ENCODE peak calls at places on chromosomes 11 and 22, in four cellular contexts. B is H9, O is mesendoderm, L is H1. U is an unnamed sample.

GRCh38 chr11:114081641-114082414 is 22.3 kb downstream of the ZBTB16 start:
- DNase-seq in B (no peak), L (no peak), O (no peak), U (no peak)

GRCh38 chr11:2870955-2871720 is 14.4 kb downstream of the CDKN1C start:
- DNase-seq in B (peak; percentile 59), L (no peak), O (no peak), U (no peak)

GRCh38 chr22:33544707-33545106 is 375.6 kb downstream of the LARGE1 start:
- DNase-seq in B (no peak), O (no peak), L (no peak), U (peak; percentile 72)

GRCh38 chr22:25120761-25121212 is 78.9 kb upstream of the CRYBB3 start:
- DNase-seq in O (no peak), B (no peak), L (no peak), U (no peak)

GRCh38 chr11:94201004-94201465 is 72.4 kb downstream of the PANX1 start:
- DNase-seq in B (no peak), L (no peak), O (no peak), U (peak; percentile 94)

GRCh38 chr11:67996622-67997459 is 7.1 kb downstream of the UNC93B1 start:
- DNase-seq in O (peak; percentile 96), B (peak; percentile 97), L (peak; percentile 99), U (no peak)

GRCh38 chr11:120303004-120303637 is 22.0 kb upstream of the TLCD5 start:
- DNase-seq in O (peak; percentile 91), L (peak; percentile 87), B (peak; percentile 79), U (peak; percentile 80)

GRCh38 chr11:73866586-73866996 is 10.1 kb downstream of the COA4 start:
- DNase-seq in L (no peak), B (no peak), O (peak; percentile 66), U (peak; percentile 93)

GRCh38 chr11:12053606-12054361 is 45.4 kb upstream of the DKK3 start:
- DNase-seq in B (no peak), L (no peak), O (no peak), U (peak; percentile 51)

GRCh38 chr22:29539105-29539504 is 14.5 kb downstream of the THOC5 start:
- DNase-seq in L (no peak), B (no peak), O (no peak), U (no peak)

GRCh38 chr22:33126881-33127280 is 68.7 kb upstream of the SYN3 start:
- DNase-seq in B (peak; percentile 38), O (peak; percentile 76), L (no peak), U (no peak)

DNA sequence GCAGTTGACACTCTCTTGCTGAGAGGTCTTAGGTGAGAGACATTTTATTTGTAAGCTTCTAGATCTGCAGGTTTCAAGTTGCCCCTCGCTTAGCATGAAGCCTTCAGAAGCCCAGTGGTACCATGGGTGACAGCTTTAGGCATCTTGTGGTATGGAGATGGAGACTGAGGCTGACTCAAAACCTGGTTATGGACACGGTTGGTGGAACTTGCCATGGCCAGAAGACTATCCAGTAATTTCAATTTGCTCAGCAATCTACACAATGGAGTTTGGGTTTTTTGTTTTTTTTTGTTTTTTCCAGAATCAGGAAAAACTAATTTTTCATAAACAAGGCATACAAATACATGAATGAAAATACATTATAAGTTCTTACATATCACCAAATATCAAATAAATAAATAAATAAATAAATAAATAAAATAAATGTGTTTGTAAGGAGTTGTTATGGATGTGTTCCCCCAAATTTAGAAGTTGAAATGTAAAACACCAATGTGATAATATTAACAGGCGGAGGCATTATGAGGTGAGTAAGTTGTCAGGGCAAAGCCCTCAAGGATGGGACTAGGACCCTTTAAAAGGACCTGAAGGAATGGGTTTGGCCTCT is 22.6 kb downstream of the ETS1 start:
- DNase-seq in O (no peak), B (no peak), L (no peak), U (no peak)
- H3K56ac ChIP-seq in O (peak overlapping the region; percentile 22), B (no peak overlapping the region), L (no peak overlapping the region), U (no peak overlapping the region)

GRCh38 chr11:1770061-1770460 is 6.3 kb upstream of the CTSD start:
- DNase-seq in B (no peak), L (no peak), O (no peak), U (no peak)

GRCh38 chr11:1771273-1771672 is 7.5 kb upstream of the CTSD start:
- DNase-seq in L (no peak), B (no peak), O (no peak), U (no peak)

GRCh38 chr11:1772270-1773130 is 8.8 kb upstream of the CTSD start:
- DNase-seq in L (peak; percentile 71), B (peak; percentile 80), O (peak; percentile 90), U (peak; percentile 91)

GRCh38 chr11:1771700-1772099 is 8.0 kb upstream of the CTSD start:
- DNase-seq in O (peak; percentile 44), L (no peak), B (no peak), U (peak; percentile 62)

DNA sequence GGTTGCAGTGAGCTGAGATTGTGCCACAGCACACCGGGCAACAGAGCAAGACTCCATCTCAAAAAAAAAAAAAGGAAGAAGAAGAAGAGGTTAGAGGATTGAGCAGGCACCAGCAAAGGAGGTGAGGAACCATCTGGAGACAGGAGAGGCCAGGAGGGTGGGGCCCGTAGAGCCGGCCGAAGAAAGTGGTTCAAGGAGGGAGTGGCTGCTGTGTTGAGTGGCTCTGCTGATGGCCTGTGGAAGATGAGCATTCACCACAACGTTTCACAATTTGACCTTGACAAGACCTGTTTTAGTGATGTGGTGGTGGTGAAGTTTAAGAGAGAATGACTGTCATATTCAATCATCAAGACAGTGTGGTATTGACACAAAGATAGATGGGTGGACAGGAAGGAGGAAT is 6.8 kb upstream of the CTSD start:
- DNase-seq in O (no peak), B (no peak), L (no peak), U (no peak)
- H3K56ac ChIP-seq in O (no peak overlapping the region), B (no peak overlapping the region), L (no peak overlapping the region), U (no peak overlapping the region)

GRCh38 chr11:64051297-64051696 is 15.6 kb downstream of the FLRT1 start:
- DNase-seq in B (no peak), O (no peak), L (no peak), U (no peak)

GRCh38 chr11:64044730-64045386 is 9.1 kb downstream of the FLRT1 start:
- DNase-seq in B (no peak), L (no peak), O (no peak), U (no peak)

GRCh38 chr11:64045700-64046099 is 10.0 kb downstream of the FLRT1 start:
- DNase-seq in O (no peak), B (no peak), L (no peak), U (no peak)

GRCh38 chr11:64049509-64049908 is 13.8 kb downstream of the FLRT1 start:
- DNase-seq in L (no peak), B (no peak), O (no peak), U (no peak)

DNA sequence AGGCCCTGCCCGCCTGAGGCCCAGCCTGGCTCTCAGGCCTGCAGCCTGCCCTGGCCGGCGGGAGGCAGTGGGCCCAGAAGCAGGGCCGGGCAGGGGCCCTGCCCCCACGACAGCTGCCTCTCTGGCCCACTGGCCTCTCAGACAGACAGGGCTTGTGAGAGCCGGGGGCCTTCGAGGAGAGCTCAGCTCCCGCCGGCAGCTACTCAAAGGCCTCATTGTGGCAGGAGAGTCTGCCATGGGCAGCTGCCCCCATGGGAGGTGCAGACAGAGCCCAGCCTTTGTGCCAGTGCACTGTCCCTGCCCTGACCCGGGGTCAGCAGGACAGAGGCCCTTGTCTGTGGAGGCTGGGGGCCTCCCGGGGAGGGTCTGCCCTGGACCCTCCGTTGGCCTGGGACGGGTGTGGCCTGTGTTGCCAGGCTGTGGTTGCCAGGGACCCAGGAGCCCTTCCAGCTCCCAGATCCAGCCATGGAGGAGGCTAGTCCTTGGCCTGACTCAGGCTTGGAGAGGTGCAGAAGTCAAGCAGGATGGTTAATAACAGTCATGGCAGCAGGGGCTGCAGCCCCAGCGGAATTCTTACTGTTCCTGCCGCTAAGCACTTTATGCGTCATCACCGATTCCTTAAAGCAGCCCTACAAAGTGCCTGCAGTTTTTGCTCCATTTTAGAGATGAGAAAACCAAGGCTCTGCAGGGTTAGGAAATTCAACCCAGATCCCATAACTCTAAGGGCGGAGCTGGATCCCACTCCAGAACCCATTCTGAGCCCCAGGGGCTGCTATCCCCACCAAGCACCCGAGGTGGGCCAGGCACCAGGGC is 12.5 kb downstream of the FLRT1 start:
- DNase-seq in B (no peak), L (no peak), O (no peak), U (no peak)
- H3K56ac ChIP-seq in B (no peak overlapping the region), L (no peak overlapping the region), O (no peak overlapping the region), U (no peak overlapping the region)

DNA sequence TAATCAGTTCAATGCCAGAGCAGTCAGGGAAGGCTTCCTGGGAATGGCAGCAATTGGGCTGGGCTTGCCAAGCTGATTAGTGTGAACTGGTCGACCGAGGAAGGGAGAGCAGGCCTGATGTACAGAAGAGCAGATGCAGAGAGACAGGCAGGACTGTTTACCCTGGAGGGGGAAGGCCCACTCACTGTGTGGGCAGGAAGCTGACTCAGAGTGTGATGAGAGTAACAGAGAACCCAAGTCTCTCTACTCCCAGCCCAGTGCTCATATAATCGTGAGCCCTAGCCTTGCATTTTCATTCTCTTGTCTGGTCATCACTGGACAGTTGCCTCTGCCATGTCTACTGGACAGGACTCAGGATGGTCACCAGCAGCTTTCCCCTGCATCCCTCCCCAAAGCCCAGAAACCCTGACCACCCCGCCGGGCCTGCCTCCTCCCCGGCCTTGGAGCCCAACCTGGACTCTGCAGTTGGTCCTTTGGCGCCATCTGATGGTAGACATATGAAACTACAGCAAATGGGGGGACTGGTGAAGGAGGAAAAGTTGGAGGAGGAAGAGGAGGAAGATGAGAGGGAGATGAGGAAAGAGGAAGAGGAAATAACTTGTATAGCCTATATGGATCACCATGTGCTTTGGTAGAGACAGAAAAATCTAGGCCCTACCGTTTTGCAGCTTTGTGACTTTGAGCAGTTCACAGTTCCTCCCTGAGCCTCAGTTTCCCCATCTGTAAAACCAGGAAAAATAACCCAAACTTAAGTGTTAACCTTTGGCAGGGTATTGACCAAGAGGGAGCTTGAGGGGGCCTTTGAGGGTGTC is 43.4 kb upstream of the PRDM11 start:
- DNase-seq in O (peak; percentile 69), B (peak; percentile 72), L (peak; percentile 77), U (peak; percentile 88)
- H3K56ac ChIP-seq in O (no peak overlapping the region), B (no peak overlapping the region), L (no peak overlapping the region), U (no peak overlapping the region)

DNA sequence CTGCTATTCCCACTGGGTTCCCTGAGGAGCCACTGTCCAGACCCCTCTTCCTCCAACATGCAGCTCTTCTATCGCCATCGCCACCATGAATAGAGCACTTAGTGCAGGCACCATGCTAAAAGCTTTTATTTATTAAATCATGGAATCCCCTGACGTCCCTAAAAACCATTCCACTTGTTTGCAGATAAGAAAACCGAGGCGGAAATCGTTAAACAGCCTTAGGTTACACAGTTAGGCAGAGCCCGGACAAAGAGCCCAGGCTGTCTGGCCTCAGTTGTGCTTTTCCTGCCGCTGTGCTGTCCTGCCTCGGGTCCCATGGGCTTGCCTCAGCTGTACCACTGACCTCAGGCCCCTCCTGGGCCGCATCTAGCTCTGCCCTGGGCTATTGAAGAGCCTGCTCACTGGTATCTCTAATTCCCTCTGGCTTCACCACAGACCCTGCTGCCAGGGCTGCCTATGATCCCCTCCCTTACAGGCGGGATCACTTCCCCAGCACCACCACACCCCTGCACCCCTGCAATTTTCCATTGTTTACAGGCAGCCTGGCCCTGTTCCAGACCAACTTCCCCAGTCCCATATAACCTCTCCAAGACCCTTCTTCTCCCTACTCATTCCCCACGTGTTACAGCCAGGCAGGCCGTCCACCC is 13.0 kb upstream of the TUB start:
- DNase-seq in O (no peak), B (no peak), L (peak; percentile 41), U (no peak)
- H3K56ac ChIP-seq in O (no peak overlapping the region), B (no peak overlapping the region), L (no peak overlapping the region), U (no peak overlapping the region)

GRCh38 chr22:19068784-19069271 is 53.4 kb downstream of the DGCR2 start:
- DNase-seq in O (no peak), B (no peak), L (no peak), U (no peak)
- H3K56ac ChIP-seq in O (no peak overlapping the region), B (no peak overlapping the region), L (no peak overlapping the region), U (no peak overlapping the region)

DNA sequence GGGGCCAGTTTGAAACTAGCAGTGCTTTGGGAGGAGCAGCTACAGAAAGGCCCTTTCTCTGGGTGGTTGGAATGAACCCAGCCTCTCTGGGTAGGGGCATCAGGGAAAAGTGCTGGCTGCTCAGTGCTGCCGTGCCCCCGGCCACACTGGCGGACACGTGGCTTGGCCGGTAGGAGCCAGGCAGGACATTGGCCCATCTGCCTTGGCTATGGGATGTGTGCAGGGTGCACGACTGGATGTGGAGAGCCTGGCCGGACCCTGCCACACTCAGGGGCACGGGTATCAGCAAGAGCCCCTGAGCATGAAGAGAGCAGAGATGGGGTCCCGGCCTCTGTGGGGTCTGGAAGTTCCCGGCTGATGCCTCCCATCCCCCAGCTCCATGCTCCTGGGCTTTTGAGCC is 46.6 kb downstream of the TPCN2 start:
- DNase-seq in O (no peak), B (no peak), L (no peak), U (no peak)
- H3K56ac ChIP-seq in O (no peak overlapping the region), B (no peak overlapping the region), L (no peak overlapping the region), U (no peak overlapping the region)